ENCODE peak calls at places on chromosomes 7 and 10, in five cellular contexts. One of them, this sample, is unnamed.

GRCh38 chr10:111551001-111551400 is 474.2 kb downstream of the ADRA2A start:
- DNase-seq in activated T-helper 1 cell treated with anti-CD3 and anti-CD28 coated beads, Interleukin-12 subunit alpha, Interleukin-12 subunit beta, Interleukin-2, Interleukin-4 antibody, amounts not matched to agents 30 ng/mL and 10 ng/mL and 1 ng/mL, durations not matched to agents 14 hours and 24 hours and 36 hours: no peak
- DNase-seq in foreskin fibroblast: no peak
- DNase-seq in suprapubic skin: no peak
- DNase-seq in left cardiac atrium: no peak
- DNase-seq in this sample: peak; percentile 24

GRCh38 chr7:100369105-100369504 is 4.2 kb upstream of the PILRA start:
- DNase-seq in left cardiac atrium: peak; percentile 53
- DNase-seq in suprapubic skin: no peak
- DNase-seq in foreskin fibroblast: no peak
- DNase-seq in activated T-helper 1 cell treated with anti-CD3 and anti-CD28 coated beads, Interleukin-12 subunit alpha, Interleukin-12 subunit beta, Interleukin-2, Interleukin-4 antibody, amounts not matched to agents 30 ng/mL and 10 ng/mL and 1 ng/mL, durations not matched to agents 14 hours and 24 hours and 36 hours: no peak
- DNase-seq in this sample: no peak

GRCh38 chr7:45716380-45717203 is 142.4 kb downstream of the ADCY1 start:
- DNase-seq in suprapubic skin: no peak
- DNase-seq in left cardiac atrium: peak; percentile 65
- DNase-seq in activated T-helper 1 cell treated with anti-CD3 and anti-CD28 coated beads, Interleukin-12 subunit alpha, Interleukin-12 subunit beta, Interleukin-2, Interleukin-4 antibody, amounts not matched to agents 30 ng/mL and 10 ng/mL and 1 ng/mL, durations not matched to agents 14 hours and 24 hours and 36 hours: no peak
- DNase-seq in foreskin fibroblast: no peak
- DNase-seq in this sample: no peak

GRCh38 chr10:62373995-62374861 is at the start of gene ZNF365:
- DNase-seq in suprapubic skin: no peak
- DNase-seq in left cardiac atrium: peak; percentile 33
- DNase-seq in foreskin fibroblast: peak; percentile 37
- DNase-seq in activated T-helper 1 cell treated with anti-CD3 and anti-CD28 coated beads, Interleukin-12 subunit alpha, Interleukin-12 subunit beta, Interleukin-2, Interleukin-4 antibody, amounts not matched to agents 30 ng/mL and 10 ng/mL and 1 ng/mL, durations not matched to agents 14 hours and 24 hours and 36 hours: peak; percentile 11
- DNase-seq in this sample: peak; percentile 49

GRCh38 chr10:44071479-44071878 is 313.4 kb downstream of the CXCL12 start:
- DNase-seq in activated T-helper 1 cell treated with anti-CD3 and anti-CD28 coated beads, Interleukin-12 subunit alpha, Interleukin-12 subunit beta, Interleukin-2, Interleukin-4 antibody, amounts not matched to agents 30 ng/mL and 10 ng/mL and 1 ng/mL, durations not matched to agents 14 hours and 24 hours and 36 hours: no peak
- DNase-seq in left cardiac atrium: no peak
- DNase-seq in foreskin fibroblast: peak; percentile 26
- DNase-seq in suprapubic skin: no peak
- DNase-seq in this sample: peak; percentile 81

GRCh38 chr10:63700209-63700934 is 179.2 kb downstream of the REEP3 start:
- DNase-seq in activated T-helper 1 cell treated with anti-CD3 and anti-CD28 coated beads, Interleukin-12 subunit alpha, Interleukin-12 subunit beta, Interleukin-2, Interleukin-4 antibody, amounts not matched to agents 30 ng/mL and 10 ng/mL and 1 ng/mL, durations not matched to agents 14 hours and 24 hours and 36 hours: no peak
- DNase-seq in left cardiac atrium: peak; percentile 50
- DNase-seq in suprapubic skin: no peak
- DNase-seq in foreskin fibroblast: peak; percentile 97
- DNase-seq in this sample: peak; percentile 100

GRCh38 chr10:110872145-110872983 is 636 bp downstream of the PDCD4 start:
- DNase-seq in activated T-helper 1 cell treated with anti-CD3 and anti-CD28 coated beads, Interleukin-12 subunit alpha, Interleukin-12 subunit beta, Interleukin-2, Interleukin-4 antibody, amounts not matched to agents 30 ng/mL and 10 ng/mL and 1 ng/mL, durations not matched to agents 14 hours and 24 hours and 36 hours: peak; percentile 59
- DNase-seq in foreskin fibroblast: no peak
- DNase-seq in left cardiac atrium: peak; percentile 76
- DNase-seq in suprapubic skin: peak; percentile 88
- DNase-seq in this sample: peak; percentile 89

GRCh38 chr7:24436131-24436920 is 136.9 kb upstream of the PALS2 start:
- DNase-seq in activated T-helper 1 cell treated with anti-CD3 and anti-CD28 coated beads, Interleukin-12 subunit alpha, Interleukin-12 subunit beta, Interleukin-2, Interleukin-4 antibody, amounts not matched to agents 30 ng/mL and 10 ng/mL and 1 ng/mL, durations not matched to agents 14 hours and 24 hours and 36 hours: no peak
- DNase-seq in left cardiac atrium: no peak
- DNase-seq in foreskin fibroblast: no peak
- DNase-seq in suprapubic skin: no peak
- DNase-seq in this sample: no peak

GRCh38 chr7:289209-289755 is 688 bp upstream of the FOXL3 start:
- DNase-seq in foreskin fibroblast: no peak
- DNase-seq in activated T-helper 1 cell treated with anti-CD3 and anti-CD28 coated beads, Interleukin-12 subunit alpha, Interleukin-12 subunit beta, Interleukin-2, Interleukin-4 antibody, amounts not matched to agents 30 ng/mL and 10 ng/mL and 1 ng/mL, durations not matched to agents 14 hours and 24 hours and 36 hours: no peak
- DNase-seq in left cardiac atrium: peak; percentile 13
- DNase-seq in suprapubic skin: peak; percentile 72
- DNase-seq in this sample: no peak

GRCh38 chr7:22814261-22815208 is 8.1 kb downstream of the TOMM7 start:
- DNase-seq in foreskin fibroblast: no peak
- DNase-seq in suprapubic skin: no peak
- DNase-seq in activated T-helper 1 cell treated with anti-CD3 and anti-CD28 coated beads, Interleukin-12 subunit alpha, Interleukin-12 subunit beta, Interleukin-2, Interleukin-4 antibody, amounts not matched to agents 30 ng/mL and 10 ng/mL and 1 ng/mL, durations not matched to agents 14 hours and 24 hours and 36 hours: no peak
- DNase-seq in left cardiac atrium: no peak
- DNase-seq in this sample: peak; percentile 72

GRCh38 chr10:108249940-108250339 is 1085.4 kb upstream of the SORCS1 start:
- DNase-seq in suprapubic skin: no peak
- DNase-seq in activated T-helper 1 cell treated with anti-CD3 and anti-CD28 coated beads, Interleukin-12 subunit alpha, Interleukin-12 subunit beta, Interleukin-2, Interleukin-4 antibody, amounts not matched to agents 30 ng/mL and 10 ng/mL and 1 ng/mL, durations not matched to agents 14 hours and 24 hours and 36 hours: no peak
- DNase-seq in left cardiac atrium: no peak
- DNase-seq in foreskin fibroblast: no peak
- DNase-seq in this sample: no peak

GRCh38 chr10:33537066-33537465 is 202.6 kb upstream of the NRP1 start:
- DNase-seq in foreskin fibroblast: peak; percentile 18
- DNase-seq in activated T-helper 1 cell treated with anti-CD3 and anti-CD28 coated beads, Interleukin-12 subunit alpha, Interleukin-12 subunit beta, Interleukin-2, Interleukin-4 antibody, amounts not matched to agents 30 ng/mL and 10 ng/mL and 1 ng/mL, durations not matched to agents 14 hours and 24 hours and 36 hours: no peak
- DNase-seq in suprapubic skin: no peak
- DNase-seq in left cardiac atrium: no peak
- DNase-seq in this sample: peak; percentile 40

GRCh38 chr10:71868192-71868697 is 17.2 kb upstream of the PSAP start:
- DNase-seq in foreskin fibroblast: peak; percentile 87
- DNase-seq in suprapubic skin: peak; percentile 79
- DNase-seq in activated T-helper 1 cell treated with anti-CD3 and anti-CD28 coated beads, Interleukin-12 subunit alpha, Interleukin-12 subunit beta, Interleukin-2, Interleukin-4 antibody, amounts not matched to agents 30 ng/mL and 10 ng/mL and 1 ng/mL, durations not matched to agents 14 hours and 24 hours and 36 hours: no peak
- DNase-seq in left cardiac atrium: no peak
- DNase-seq in this sample: peak; percentile 84

GRCh38 chr10:22252286-22252800 is 34.5 kb upstream of the EBLN1 start:
- DNase-seq in left cardiac atrium: peak; percentile 71
- DNase-seq in suprapubic skin: no peak
- DNase-seq in foreskin fibroblast: no peak
- DNase-seq in activated T-helper 1 cell treated with anti-CD3 and anti-CD28 coated beads, Interleukin-12 subunit alpha, Interleukin-12 subunit beta, Interleukin-2, Interleukin-4 antibody, amounts not matched to agents 30 ng/mL and 10 ng/mL and 1 ng/mL, durations not matched to agents 14 hours and 24 hours and 36 hours: no peak
- DNase-seq in this sample: peak; percentile 43

GRCh38 chr7:83614112-83614511 is 34.8 kb downstream of the SEMA3E start:
- DNase-seq in activated T-helper 1 cell treated with anti-CD3 and anti-CD28 coated beads, Interleukin-12 subunit alpha, Interleukin-12 subunit beta, Interleukin-2, Interleukin-4 antibody, amounts not matched to agents 30 ng/mL and 10 ng/mL and 1 ng/mL, durations not matched to agents 14 hours and 24 hours and 36 hours: no peak
- DNase-seq in foreskin fibroblast: no peak
- DNase-seq in suprapubic skin: no peak
- DNase-seq in left cardiac atrium: no peak
- DNase-seq in this sample: peak; percentile 5

GRCh38 chr10:1739751-1740150 is 2.4 kb upstream of the ADARB2 start:
- DNase-seq in suprapubic skin: no peak
- DNase-seq in activated T-helper 1 cell treated with anti-CD3 and anti-CD28 coated beads, Interleukin-12 subunit alpha, Interleukin-12 subunit beta, Interleukin-2, Interleukin-4 antibody, amounts not matched to agents 30 ng/mL and 10 ng/mL and 1 ng/mL, durations not matched to agents 14 hours and 24 hours and 36 hours: no peak
- DNase-seq in left cardiac atrium: no peak
- DNase-seq in foreskin fibroblast: no peak
- DNase-seq in this sample: no peak

GRCh38 chr10:110932505-110933180 is 13.2 kb downstream of the SHOC2 start:
- DNase-seq in left cardiac atrium: no peak
- DNase-seq in activated T-helper 1 cell treated with anti-CD3 and anti-CD28 coated beads, Interleukin-12 subunit alpha, Interleukin-12 subunit beta, Interleukin-2, Interleukin-4 antibody, amounts not matched to agents 30 ng/mL and 10 ng/mL and 1 ng/mL, durations not matched to agents 14 hours and 24 hours and 36 hours: no peak
- DNase-seq in foreskin fibroblast: no peak
- DNase-seq in suprapubic skin: no peak
- DNase-seq in this sample: no peak

GRCh38 chr7:128697301-128697905 is 25.3 kb downstream of the GARIN1A start:
- DNase-seq in left cardiac atrium: peak; percentile 62
- DNase-seq in suprapubic skin: peak; percentile 82
- DNase-seq in foreskin fibroblast: peak; percentile 47
- DNase-seq in activated T-helper 1 cell treated with anti-CD3 and anti-CD28 coated beads, Interleukin-12 subunit alpha, Interleukin-12 subunit beta, Interleukin-2, Interleukin-4 antibody, amounts not matched to agents 30 ng/mL and 10 ng/mL and 1 ng/mL, durations not matched to agents 14 hours and 24 hours and 36 hours: peak; percentile 45
- DNase-seq in this sample: peak; percentile 85